ENCODE peak calls at places on chromosomes 12 and 14, in five cellular contexts. C is stimulated activated naive CD4-positive, alpha-beta T cell; X is stimulated activated CD4-positive, alpha-beta T cell treated with anti-CD3 and anti-CD28 coated beads, Interleukin-4, amount 100 ng/mL, for 48 hours; H is CD8-positive, alpha-beta T cell; R is KG1. J is an unnamed sample.

GRCh38 chr14:103522028-103522581 is 525 bp downstream of the CKB start:
- DNase-seq in C (no peak), H (no peak), X (no peak), R (no peak), J (no peak)

GRCh38 chr14:71121711-71122110 is 214.5 kb downstream of the PCNX1 start:
- DNase-seq in R (no peak), H (no peak), X (no peak), C (no peak), J (no peak)

GRCh38 chr14:69643430-69644200 is 32.2 kb downstream of the SUSD6 start:
- DNase-seq in C (no peak), H (no peak), R (no peak), X (peak; percentile 67), J (no peak)

GRCh38 chr12:46459881-46460545 is 87.4 kb upstream of the SLC38A2 start:
- DNase-seq in H (no peak), X (no peak), C (peak; percentile 23), R (peak; percentile 45), J (no peak)

GRCh38 chr14:75042040-75042439 is 9.2 kb downstream of the MLH3 start:
- DNase-seq in X (no peak), R (no peak), C (no peak), H (no peak), J (no peak)

GRCh38 chr12:95998611-95999300 is 2.6 kb upstream of the HAL start:
- DNase-seq in R (peak; percentile 25), C (peak; percentile 64), H (peak; percentile 53), X (peak; percentile 23), J (peak; percentile 61)

GRCh38 chr12:93502802-93503623 is 35.7 kb downstream of the MRPL42 start:
- DNase-seq in R (peak; percentile 6), X (peak; percentile 25), C (peak; percentile 71), H (peak; percentile 67), J (peak; percentile 12)

GRCh38 chr12:2454778-2455177 is 340.0 kb upstream of the FKBP4 start:
- DNase-seq in C (no peak), X (no peak), R (no peak), H (no peak), J (no peak)

GRCh38 chr12:14258468-14258947 is 107.0 kb upstream of the ATF7IP start:
- DNase-seq in R (no peak), C (no peak), H (no peak), X (no peak), J (no peak)

J was measured in ELF-1.